ENCODE peak calls at places on chromosomes 3 and 15, in ten cellular contexts. One of them, this sample, is unnamed.

GRCh38 chr15:98854496-98854895 is 153.1 kb downstream of the PGPEP1L start:
- DNase-seq in GM03348: no peak
- DNase-seq in esophagus muscularis mucosa: no peak
- DNase-seq in nucleus accumbens: no peak
- DNase-seq in right cardiac atrium: no peak
- DNase-seq in cardiac fibroblast: no peak
- DNase-seq in HS-27A: no peak
- DNase-seq in activated T-cell treated with anti-CD3 and anti-CD28 coated beads, Interleukin-2, amount 50 U/mL, for 72 hours: no peak
- DNase-seq in GM20000: no peak
- DNase-seq in T-helper 9 cell: no peak
- DNase-seq in this sample: no peak

GRCh38 chr15:66287461-66288055 is 5.8 kb upstream of the DIS3L start:
- DNase-seq in activated T-cell treated with anti-CD3 and anti-CD28 coated beads, Interleukin-2, amount 50 U/mL, for 72 hours: no peak
- DNase-seq in HS-27A: no peak
- DNase-seq in GM03348: peak; percentile 69
- DNase-seq in right cardiac atrium: no peak
- DNase-seq in cardiac fibroblast: peak; percentile 48
- DNase-seq in nucleus accumbens: no peak
- DNase-seq in esophagus muscularis mucosa: no peak
- DNase-seq in T-helper 9 cell: no peak
- DNase-seq in GM20000: peak; percentile 38
- DNase-seq in this sample: no peak

GRCh38 chr3:137764001-137764433 is at the start of gene SOX14:
- DNase-seq in right cardiac atrium: no peak
- DNase-seq in HS-27A: no peak
- DNase-seq in activated T-cell treated with anti-CD3 and anti-CD28 coated beads, Interleukin-2, amount 50 U/mL, for 72 hours: no peak
- DNase-seq in GM20000: peak; percentile 19
- DNase-seq in nucleus accumbens: no peak
- DNase-seq in GM03348: peak; percentile 13
- DNase-seq in cardiac fibroblast: no peak
- DNase-seq in esophagus muscularis mucosa: peak; percentile 89
- DNase-seq in T-helper 9 cell: no peak
- DNase-seq in this sample: no peak

GRCh38 chr3:126025862-126026261 is 56.9 kb downstream of the ROPN1B start:
- DNase-seq in HS-27A: no peak
- DNase-seq in T-helper 9 cell: no peak
- DNase-seq in nucleus accumbens: no peak
- DNase-seq in activated T-cell treated with anti-CD3 and anti-CD28 coated beads, Interleukin-2, amount 50 U/mL, for 72 hours: no peak
- DNase-seq in GM03348: no peak
- DNase-seq in right cardiac atrium: no peak
- DNase-seq in esophagus muscularis mucosa: peak; percentile 83
- DNase-seq in cardiac fibroblast: no peak
- DNase-seq in GM20000: no peak
- DNase-seq in this sample: no peak

GRCh38 chr3:161403251-161403650 is 31.9 kb upstream of the SPTSSB start:
- DNase-seq in nucleus accumbens: no peak
- DNase-seq in GM20000: no peak
- DNase-seq in HS-27A: no peak
- DNase-seq in cardiac fibroblast: peak; percentile 6
- DNase-seq in right cardiac atrium: no peak
- DNase-seq in esophagus muscularis mucosa: no peak
- DNase-seq in GM03348: no peak
- DNase-seq in activated T-cell treated with anti-CD3 and anti-CD28 coated beads, Interleukin-2, amount 50 U/mL, for 72 hours: no peak
- DNase-seq in T-helper 9 cell: no peak
- DNase-seq in this sample: no peak

GRCh38 chr3:100972293-100972692 is 20.9 kb downstream of the ABI3BP start:
- DNase-seq in GM20000: no peak
- DNase-seq in activated T-cell treated with anti-CD3 and anti-CD28 coated beads, Interleukin-2, amount 50 U/mL, for 72 hours: no peak
- DNase-seq in esophagus muscularis mucosa: no peak
- DNase-seq in cardiac fibroblast: no peak
- DNase-seq in T-helper 9 cell: no peak
- DNase-seq in right cardiac atrium: no peak
- DNase-seq in HS-27A: no peak
- DNase-seq in GM03348: no peak
- DNase-seq in nucleus accumbens: no peak
- DNase-seq in this sample: no peak

GRCh38 chr3:45599424-45599886 is 4.9 kb downstream of the LIMD1 start:
- DNase-seq in nucleus accumbens: no peak
- DNase-seq in GM20000: no peak
- DNase-seq in GM03348: no peak
- DNase-seq in right cardiac atrium: no peak
- DNase-seq in esophagus muscularis mucosa: no peak
- DNase-seq in activated T-cell treated with anti-CD3 and anti-CD28 coated beads, Interleukin-2, amount 50 U/mL, for 72 hours: no peak
- DNase-seq in T-helper 9 cell: no peak
- DNase-seq in cardiac fibroblast: no peak
- DNase-seq in HS-27A: no peak
- DNase-seq in this sample: no peak

GRCh38 chr3:156478931-156479330 is 76.0 kb downstream of the SSR3 start:
- DNase-seq in nucleus accumbens: no peak
- DNase-seq in HS-27A: no peak
- DNase-seq in GM20000: no peak
- DNase-seq in esophagus muscularis mucosa: no peak
- DNase-seq in GM03348: no peak
- DNase-seq in right cardiac atrium: no peak
- DNase-seq in T-helper 9 cell: no peak
- DNase-seq in activated T-cell treated with anti-CD3 and anti-CD28 coated beads, Interleukin-2, amount 50 U/mL, for 72 hours: no peak
- DNase-seq in cardiac fibroblast: no peak
- DNase-seq in this sample: no peak

GRCh38 chr3:189393598-189393997 is 221.8 kb downstream of the TPRG1 start:
- DNase-seq in T-helper 9 cell: no peak
- DNase-seq in HS-27A: no peak
- DNase-seq in GM20000: no peak
- DNase-seq in GM03348: no peak
- DNase-seq in activated T-cell treated with anti-CD3 and anti-CD28 coated beads, Interleukin-2, amount 50 U/mL, for 72 hours: peak; percentile 2
- DNase-seq in nucleus accumbens: no peak
- DNase-seq in right cardiac atrium: no peak
- DNase-seq in esophagus muscularis mucosa: no peak
- DNase-seq in cardiac fibroblast: peak; percentile 14
- DNase-seq in this sample: no peak

GRCh38 chr3:182349051-182349450 is 444.3 kb upstream of the ATP11B start:
- DNase-seq in nucleus accumbens: no peak
- DNase-seq in GM03348: no peak
- DNase-seq in cardiac fibroblast: no peak
- DNase-seq in activated T-cell treated with anti-CD3 and anti-CD28 coated beads, Interleukin-2, amount 50 U/mL, for 72 hours: no peak
- DNase-seq in HS-27A: no peak
- DNase-seq in esophagus muscularis mucosa: no peak
- DNase-seq in T-helper 9 cell: no peak
- DNase-seq in right cardiac atrium: no peak
- DNase-seq in GM20000: no peak
- DNase-seq in this sample: no peak

GRCh38 chr3:169348981-169349942 is 314.2 kb downstream of the MECOM start:
- DNase-seq in T-helper 9 cell: no peak
- DNase-seq in nucleus accumbens: no peak
- DNase-seq in HS-27A: peak; percentile 27
- DNase-seq in activated T-cell treated with anti-CD3 and anti-CD28 coated beads, Interleukin-2, amount 50 U/mL, for 72 hours: no peak
- DNase-seq in right cardiac atrium: no peak
- DNase-seq in esophagus muscularis mucosa: no peak
- DNase-seq in GM20000: no peak
- DNase-seq in cardiac fibroblast: peak; percentile 28
- DNase-seq in GM03348: no peak
- DNase-seq in this sample: no peak

GRCh38 chr15:40893019-40893723 is 1.1 kb upstream of the VPS18 start:
- DNase-seq in T-helper 9 cell: no peak
- DNase-seq in nucleus accumbens: no peak
- DNase-seq in GM03348: no peak
- DNase-seq in cardiac fibroblast: no peak
- DNase-seq in HS-27A: no peak
- DNase-seq in right cardiac atrium: no peak
- DNase-seq in esophagus muscularis mucosa: no peak
- DNase-seq in activated T-cell treated with anti-CD3 and anti-CD28 coated beads, Interleukin-2, amount 50 U/mL, for 72 hours: no peak
- DNase-seq in GM20000: no peak
- DNase-seq in this sample: no peak

GRCh38 chr3:134326760-134327593 is 47.3 kb downstream of the AMOTL2 start:
- DNase-seq in esophagus muscularis mucosa: no peak
- DNase-seq in HS-27A: peak; percentile 99
- DNase-seq in nucleus accumbens: no peak
- DNase-seq in activated T-cell treated with anti-CD3 and anti-CD28 coated beads, Interleukin-2, amount 50 U/mL, for 72 hours: no peak
- DNase-seq in T-helper 9 cell: no peak
- DNase-seq in GM03348: peak; percentile 89
- DNase-seq in right cardiac atrium: peak; percentile 46
- DNase-seq in GM20000: no peak
- DNase-seq in cardiac fibroblast: peak; percentile 99
- DNase-seq in this sample: peak; percentile 75

GRCh38 chr3:170703121-170703588 is 117.3 kb upstream of the SLC7A14 start:
- DNase-seq in GM03348: peak; percentile 76
- DNase-seq in T-helper 9 cell: no peak
- DNase-seq in esophagus muscularis mucosa: no peak
- DNase-seq in activated T-cell treated with anti-CD3 and anti-CD28 coated beads, Interleukin-2, amount 50 U/mL, for 72 hours: no peak
- DNase-seq in nucleus accumbens: no peak
- DNase-seq in GM20000: no peak
- DNase-seq in HS-27A: no peak
- DNase-seq in cardiac fibroblast: peak; percentile 56
- DNase-seq in right cardiac atrium: no peak
- DNase-seq in this sample: no peak

GRCh38 chr3:100213891-100214573 is 46.8 kb upstream of the TBC1D23 start:
- DNase-seq in nucleus accumbens: no peak
- DNase-seq in activated T-cell treated with anti-CD3 and anti-CD28 coated beads, Interleukin-2, amount 50 U/mL, for 72 hours: no peak
- DNase-seq in T-helper 9 cell: no peak
- DNase-seq in right cardiac atrium: no peak
- DNase-seq in cardiac fibroblast: peak; percentile 6
- DNase-seq in esophagus muscularis mucosa: peak; percentile 81
- DNase-seq in GM20000: no peak
- DNase-seq in HS-27A: no peak
- DNase-seq in GM03348: peak; percentile 25
- DNase-seq in this sample: no peak

GRCh38 chr3:151903501-151903991 is 30.1 kb downstream of the SUCNR1 start:
- DNase-seq in HS-27A: no peak
- DNase-seq in right cardiac atrium: no peak
- DNase-seq in T-helper 9 cell: no peak
- DNase-seq in cardiac fibroblast: peak; percentile 82
- DNase-seq in GM03348: no peak
- DNase-seq in GM20000: no peak
- DNase-seq in esophagus muscularis mucosa: no peak
- DNase-seq in activated T-cell treated with anti-CD3 and anti-CD28 coated beads, Interleukin-2, amount 50 U/mL, for 72 hours: no peak
- DNase-seq in nucleus accumbens: no peak
- DNase-seq in this sample: no peak

GRCh38 chr15:29133321-29133720 is 136.3 kb downstream of the NSMCE3 start:
- DNase-seq in activated T-cell treated with anti-CD3 and anti-CD28 coated beads, Interleukin-2, amount 50 U/mL, for 72 hours: no peak
- DNase-seq in right cardiac atrium: no peak
- DNase-seq in T-helper 9 cell: no peak
- DNase-seq in GM20000: no peak
- DNase-seq in GM03348: no peak
- DNase-seq in esophagus muscularis mucosa: no peak
- DNase-seq in HS-27A: no peak
- DNase-seq in nucleus accumbens: no peak
- DNase-seq in cardiac fibroblast: no peak
- DNase-seq in this sample: no peak

GRCh38 chr3:167978071-167978470 is 117.7 kb downstream of the GOLIM4 start:
- DNase-seq in activated T-cell treated with anti-CD3 and anti-CD28 coated beads, Interleukin-2, amount 50 U/mL, for 72 hours: no peak
- DNase-seq in GM03348: no peak
- DNase-seq in HS-27A: no peak
- DNase-seq in right cardiac atrium: no peak
- DNase-seq in nucleus accumbens: no peak
- DNase-seq in T-helper 9 cell: no peak
- DNase-seq in esophagus muscularis mucosa: no peak
- DNase-seq in cardiac fibroblast: peak; percentile 22
- DNase-seq in GM20000: no peak
- DNase-seq in this sample: no peak

GRCh38 chr3:160575589-160575988 is 10.2 kb upstream of the KPNA4 start:
- DNase-seq in GM03348: no peak
- DNase-seq in right cardiac atrium: no peak
- DNase-seq in HS-27A: no peak
- DNase-seq in T-helper 9 cell: no peak
- DNase-seq in esophagus muscularis mucosa: no peak
- DNase-seq in cardiac fibroblast: no peak
- DNase-seq in activated T-cell treated with anti-CD3 and anti-CD28 coated beads, Interleukin-2, amount 50 U/mL, for 72 hours: no peak
- DNase-seq in GM20000: peak; percentile 19
- DNase-seq in nucleus accumbens: no peak
- DNase-seq in this sample: no peak

GRCh38 chr3:160454995-160455394 is 5.4 kb upstream of the TRIM59 start:
- DNase-seq in activated T-cell treated with anti-CD3 and anti-CD28 coated beads, Interleukin-2, amount 50 U/mL, for 72 hours: no peak
- DNase-seq in esophagus muscularis mucosa: no peak
- DNase-seq in T-helper 9 cell: no peak
- DNase-seq in cardiac fibroblast: no peak
- DNase-seq in nucleus accumbens: no peak
- DNase-seq in GM20000: no peak
- DNase-seq in right cardiac atrium: no peak
- DNase-seq in HS-27A: no peak
- DNase-seq in GM03348: no peak
- DNase-seq in this sample: no peak

GRCh38 chr3:170493712-170494182 is 75.1 kb downstream of the CLDN11 start:
- DNase-seq in GM20000: no peak
- DNase-seq in esophagus muscularis mucosa: no peak
- DNase-seq in HS-27A: no peak
- DNase-seq in GM03348: peak; percentile 74
- DNase-seq in activated T-cell treated with anti-CD3 and anti-CD28 coated beads, Interleukin-2, amount 50 U/mL, for 72 hours: no peak
- DNase-seq in right cardiac atrium: no peak
- DNase-seq in T-helper 9 cell: no peak
- DNase-seq in nucleus accumbens: no peak
- DNase-seq in cardiac fibroblast: peak; percentile 56
- DNase-seq in this sample: peak; percentile 23

GRCh38 chr3:12963869-12964712 is 109.1 kb downstream of the IQSEC1 start:
- DNase-seq in right cardiac atrium: no peak
- DNase-seq in HS-27A: no peak
- DNase-seq in T-helper 9 cell: no peak
- DNase-seq in GM03348: peak; percentile 32
- DNase-seq in activated T-cell treated with anti-CD3 and anti-CD28 coated beads, Interleukin-2, amount 50 U/mL, for 72 hours: no peak
- DNase-seq in esophagus muscularis mucosa: no peak
- DNase-seq in nucleus accumbens: no peak
- DNase-seq in GM20000: no peak
- DNase-seq in cardiac fibroblast: peak; percentile 45
- DNase-seq in this sample: peak; percentile 32

GRCh38 chr3:128805771-128806170 is 73.6 kb upstream of the ACAD9 start:
- DNase-seq in right cardiac atrium: no peak
- DNase-seq in activated T-cell treated with anti-CD3 and anti-CD28 coated beads, Interleukin-2, amount 50 U/mL, for 72 hours: no peak
- DNase-seq in HS-27A: no peak
- DNase-seq in T-helper 9 cell: no peak
- DNase-seq in GM03348: no peak
- DNase-seq in cardiac fibroblast: no peak
- DNase-seq in GM20000: no peak
- DNase-seq in esophagus muscularis mucosa: no peak
- DNase-seq in nucleus accumbens: no peak
- DNase-seq in this sample: no peak

GRCh38 chr3:105351821-105352220 is 14.9 kb upstream of the ALCAM start:
- DNase-seq in activated T-cell treated with anti-CD3 and anti-CD28 coated beads, Interleukin-2, amount 50 U/mL, for 72 hours: no peak
- DNase-seq in nucleus accumbens: no peak
- DNase-seq in GM20000: no peak
- DNase-seq in T-helper 9 cell: no peak
- DNase-seq in HS-27A: no peak
- DNase-seq in GM03348: peak; percentile 49
- DNase-seq in cardiac fibroblast: peak; percentile 41
- DNase-seq in right cardiac atrium: no peak
- DNase-seq in esophagus muscularis mucosa: no peak
- DNase-seq in this sample: no peak

GRCh38 chr15:66850078-66850991 is 148.3 kb downstream of the SMAD6 start:
- DNase-seq in activated T-cell treated with anti-CD3 and anti-CD28 coated beads, Interleukin-2, amount 50 U/mL, for 72 hours: no peak
- DNase-seq in HS-27A: no peak
- DNase-seq in nucleus accumbens: no peak
- DNase-seq in right cardiac atrium: peak; percentile 76
- DNase-seq in esophagus muscularis mucosa: peak; percentile 80
- DNase-seq in GM03348: no peak
- DNase-seq in cardiac fibroblast: no peak
- DNase-seq in T-helper 9 cell: no peak
- DNase-seq in GM20000: no peak
- DNase-seq in this sample: no peak

GRCh38 chr3:57152150-57152549 is 13.0 kb downstream of the IL17RD start:
- DNase-seq in esophagus muscularis mucosa: no peak
- DNase-seq in nucleus accumbens: no peak
- DNase-seq in right cardiac atrium: peak; percentile 46
- DNase-seq in GM03348: no peak
- DNase-seq in HS-27A: no peak
- DNase-seq in T-helper 9 cell: no peak
- DNase-seq in activated T-cell treated with anti-CD3 and anti-CD28 coated beads, Interleukin-2, amount 50 U/mL, for 72 hours: no peak
- DNase-seq in cardiac fibroblast: no peak
- DNase-seq in GM20000: no peak
- DNase-seq in this sample: no peak

GRCh38 chr3:115652738-115653137 is 29.4 kb downstream of the GAP43 start:
- DNase-seq in nucleus accumbens: no peak
- DNase-seq in activated T-cell treated with anti-CD3 and anti-CD28 coated beads, Interleukin-2, amount 50 U/mL, for 72 hours: no peak
- DNase-seq in GM20000: no peak
- DNase-seq in right cardiac atrium: no peak
- DNase-seq in GM03348: no peak
- DNase-seq in HS-27A: no peak
- DNase-seq in cardiac fibroblast: no peak
- DNase-seq in esophagus muscularis mucosa: no peak
- DNase-seq in T-helper 9 cell: no peak
- DNase-seq in this sample: no peak

GRCh38 chr15:98981851-98982722 is 25.5 kb downstream of the PGPEP1L start:
- DNase-seq in GM20000: no peak
- DNase-seq in GM03348: peak; percentile 28
- DNase-seq in cardiac fibroblast: no peak
- DNase-seq in esophagus muscularis mucosa: peak; percentile 81
- DNase-seq in right cardiac atrium: no peak
- DNase-seq in T-helper 9 cell: no peak
- DNase-seq in HS-27A: no peak
- DNase-seq in activated T-cell treated with anti-CD3 and anti-CD28 coated beads, Interleukin-2, amount 50 U/mL, for 72 hours: no peak
- DNase-seq in nucleus accumbens: no peak
- DNase-seq in this sample: no peak